ENCODE peak calls at places on chromosomes 7 and 10, in eight cellular contexts. One of them, this sample, is unnamed.

GRCh38 chr7:141660259-141660658 is 41.7 kb downstream of the DENND11 start:
- DNase-seq in spleen: no peak
- DNase-seq in A549: no peak
- DNase-seq in IMR-90: peak
- DNase-seq in heart left ventricle: no peak
- DNase-seq in K562: no peak
- DNase-seq in uterus: no peak
- DNase-seq in transverse colon: no peak
- DNase-seq in this sample: no peak

GRCh38 chr10:124127965-124128810 is 34.8 kb upstream of the CHST15 start:
- DNase-seq in heart left ventricle: no peak
- DNase-seq in K562: no peak
- DNase-seq in uterus: no peak
- DNase-seq in A549: no peak
- DNase-seq in IMR-90: no peak
- DNase-seq in spleen: no peak
- DNase-seq in transverse colon: no peak
- DNase-seq in this sample: no peak

GRCh38 chr7:4733936-4734528 is 41.4 kb upstream of the AP5Z1 start:
- DNase-seq in A549: no peak
- DNase-seq in spleen: no peak
- DNase-seq in IMR-90: no peak
- DNase-seq in uterus: no peak
- DNase-seq in heart left ventricle: no peak
- DNase-seq in transverse colon: no peak
- DNase-seq in K562: no peak
- DNase-seq in this sample: no peak

GRCh38 chr7:41069635-41070034 is 633.3 kb downstream of the INHBA start:
- DNase-seq in K562: no peak
- DNase-seq in transverse colon: no peak
- DNase-seq in IMR-90: no peak
- DNase-seq in heart left ventricle: no peak
- DNase-seq in A549: no peak
- DNase-seq in spleen: no peak
- DNase-seq in uterus: no peak
- DNase-seq in this sample: no peak

GRCh38 chr10:88990528-88991160 is at the start of gene FAS:
- DNase-seq in A549: peak
- DNase-seq in K562: no peak
- DNase-seq in spleen: peak
- DNase-seq in transverse colon: peak
- DNase-seq in heart left ventricle: peak
- DNase-seq in IMR-90: peak
- DNase-seq in uterus: peak
- DNase-seq in this sample: peak

GRCh38 chr10:42970451-42971250 is 106.2 kb upstream of the RET start:
- DNase-seq in transverse colon: no peak
- DNase-seq in heart left ventricle: no peak
- DNase-seq in uterus: no peak
- DNase-seq in spleen: peak
- DNase-seq in A549: no peak
- DNase-seq in IMR-90: no peak
- DNase-seq in K562: no peak
- DNase-seq in this sample: no peak

GRCh38 chr7:16753102-16753931 is at the start of gene TSPAN13:
- DNase-seq in heart left ventricle: peak
- DNase-seq in A549: peak
- DNase-seq in K562: peak
- DNase-seq in IMR-90: peak
- DNase-seq in transverse colon: peak
- DNase-seq in spleen: peak
- DNase-seq in uterus: peak
- DNase-seq in this sample: peak

GRCh38 chr7:116443101-116443523 is 56.4 kb upstream of the CAV2 start:
- DNase-seq in IMR-90: peak
- DNase-seq in heart left ventricle: no peak
- DNase-seq in transverse colon: no peak
- DNase-seq in uterus: no peak
- DNase-seq in A549: peak
- DNase-seq in K562: no peak
- DNase-seq in spleen: no peak
- DNase-seq in this sample: no peak

GRCh38 chr10:20978617-20979016 is 81.5 kb upstream of the NEBL start:
- DNase-seq in heart left ventricle: no peak
- DNase-seq in transverse colon: no peak
- DNase-seq in spleen: no peak
- DNase-seq in K562: no peak
- DNase-seq in uterus: no peak
- DNase-seq in A549: no peak
- DNase-seq in IMR-90: no peak
- DNase-seq in this sample: no peak

GRCh38 chr10:6035926-6036575 is 26.1 kb downstream of the IL2RA start:
- DNase-seq in uterus: no peak
- DNase-seq in IMR-90: no peak
- DNase-seq in spleen: no peak
- DNase-seq in K562: no peak
- DNase-seq in transverse colon: no peak
- DNase-seq in heart left ventricle: no peak
- DNase-seq in A549: no peak
- DNase-seq in this sample: no peak

GRCh38 chr7:99121496-99122021 is 22.3 kb downstream of the SMURF1 start:
- DNase-seq in transverse colon: no peak
- DNase-seq in uterus: no peak
- DNase-seq in A549: no peak
- DNase-seq in K562: no peak
- DNase-seq in spleen: no peak
- DNase-seq in heart left ventricle: no peak
- DNase-seq in IMR-90: peak
- DNase-seq in this sample: no peak

GRCh38 chr10:108052981-108053380 is 888.5 kb upstream of the SORCS1 start:
- DNase-seq in A549: no peak
- DNase-seq in K562: no peak
- DNase-seq in heart left ventricle: no peak
- DNase-seq in uterus: no peak
- DNase-seq in IMR-90: no peak
- DNase-seq in transverse colon: no peak
- DNase-seq in spleen: no peak
- DNase-seq in this sample: no peak

GRCh38 chr10:46267132-46267985 is 19.4 kb upstream of the ANTXRL start:
- DNase-seq in uterus: no peak
- DNase-seq in K562: no peak
- DNase-seq in A549: no peak
- DNase-seq in transverse colon: no peak
- DNase-seq in heart left ventricle: no peak
- DNase-seq in IMR-90: no peak
- DNase-seq in spleen: no peak
- DNase-seq in this sample: no peak

GRCh38 chr10:46265981-46266505 is 20.8 kb upstream of the ANTXRL start:
- DNase-seq in uterus: no peak
- DNase-seq in A549: no peak
- DNase-seq in transverse colon: no peak
- DNase-seq in K562: no peak
- DNase-seq in IMR-90: no peak
- DNase-seq in spleen: peak
- DNase-seq in heart left ventricle: no peak
- DNase-seq in this sample: no peak

GRCh38 chr10:46270086-46270811 is 16.5 kb upstream of the ANTXRL start:
- DNase-seq in A549: no peak
- DNase-seq in spleen: peak
- DNase-seq in K562: no peak
- DNase-seq in uterus: no peak
- DNase-seq in transverse colon: no peak
- DNase-seq in IMR-90: no peak
- DNase-seq in heart left ventricle: no peak
- DNase-seq in this sample: no peak

GRCh38 chr10:46266506-46266985 is 20.3 kb upstream of the ANTXRL start:
- DNase-seq in IMR-90: no peak
- DNase-seq in transverse colon: no peak
- DNase-seq in spleen: peak
- DNase-seq in heart left ventricle: no peak
- DNase-seq in K562: no peak
- DNase-seq in A549: no peak
- DNase-seq in uterus: no peak
- DNase-seq in this sample: no peak

DNA sequence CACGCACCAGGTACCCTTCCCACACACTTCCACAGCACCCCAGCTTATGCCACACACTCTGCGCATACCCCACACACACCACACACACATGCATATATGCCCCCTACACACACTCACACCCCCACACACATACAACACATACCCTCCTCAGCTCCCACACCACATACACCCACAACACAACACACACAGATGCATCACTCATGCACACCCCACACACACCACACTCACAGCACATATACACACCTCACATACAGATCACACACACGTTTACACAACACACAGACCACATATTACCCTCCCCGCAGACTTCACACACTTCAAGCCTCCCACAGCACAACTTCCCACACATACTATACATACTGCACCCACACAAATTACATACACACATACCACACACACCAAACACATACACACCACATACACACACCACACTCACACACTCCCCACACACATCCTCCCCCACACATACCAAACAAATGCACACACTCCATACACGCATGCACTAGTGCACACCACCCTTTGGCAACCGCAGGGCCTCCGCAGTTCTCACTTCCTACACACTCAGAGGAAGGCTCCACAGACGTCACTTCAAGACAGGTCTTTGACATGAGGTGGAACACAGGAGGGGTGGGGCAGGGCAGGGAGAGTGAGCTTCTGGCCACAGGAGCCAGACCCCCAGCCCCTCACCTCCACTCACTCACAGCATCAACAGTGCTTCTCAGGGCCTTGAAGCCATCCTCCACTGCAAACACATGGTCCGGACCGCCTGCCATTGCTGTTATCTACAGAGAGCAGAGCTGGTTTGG is 18.5 kb upstream of the ANTXRL start:
- DNase-seq in spleen: peak
- DNase-seq in transverse colon: peak
- DNase-seq in A549: no peak
- DNase-seq in K562: no peak
- DNase-seq in uterus: no peak
- DNase-seq in IMR-90: no peak
- DNase-seq in heart left ventricle: no peak
- DNase-seq in this sample: peak
- TF ChIP-seq POLR2A in spleen: peak
- TF ChIP-seq POLR2A in transverse colon: no peak
- TF ChIP-seq POLR2A in A549: no peak
- TF ChIP-seq POLR2A in K562: no peak
- TF ChIP-seq POLR2A in uterus: no peak
- TF ChIP-seq POLR2A in IMR-90: no peak
- TF ChIP-seq POLR2A in heart left ventricle: no peak
- TF ChIP-seq POLR2A in this sample: no peak

GRCh38 chr7:1650363-1651030 is 19.6 kb upstream of the ELFN1 start:
- DNase-seq in uterus: no peak
- DNase-seq in transverse colon: no peak
- DNase-seq in spleen: no peak
- DNase-seq in K562: no peak
- DNase-seq in heart left ventricle: no peak
- DNase-seq in A549: no peak
- DNase-seq in IMR-90: no peak
- DNase-seq in this sample: no peak
- TF ChIP-seq CTCF in uterus: no peak
- TF ChIP-seq CTCF in transverse colon: no peak
- TF ChIP-seq CTCF in spleen: no peak
- TF ChIP-seq CTCF in K562: no peak
- TF ChIP-seq CTCF in heart left ventricle: no peak
- TF ChIP-seq CTCF in A549: no peak
- TF ChIP-seq CTCF in IMR-90: no peak
- TF ChIP-seq CTCF in this sample: no peak

GRCh38 chr10:75109459-75109778 is 2.0 kb upstream of the SAMD8 start:
- DNase-seq in transverse colon: no peak
- DNase-seq in IMR-90: no peak
- DNase-seq in heart left ventricle: no peak
- DNase-seq in spleen: no peak
- DNase-seq in uterus: no peak
- DNase-seq in A549: no peak
- DNase-seq in K562: no peak
- DNase-seq in this sample: no peak

GRCh38 chr10:75108684-75109458 is 2.6 kb upstream of the SAMD8 start:
- DNase-seq in uterus: no peak
- DNase-seq in IMR-90: no peak
- DNase-seq in heart left ventricle: peak
- DNase-seq in A549: peak
- DNase-seq in transverse colon: peak
- DNase-seq in K562: peak
- DNase-seq in spleen: no peak
- DNase-seq in this sample: no peak

GRCh38 chr10:75111906-75112703 is 649 bp downstream of the SAMD8 start:
- DNase-seq in uterus: peak
- DNase-seq in spleen: peak
- DNase-seq in transverse colon: peak
- DNase-seq in K562: peak
- DNase-seq in heart left ventricle: peak
- DNase-seq in IMR-90: peak
- DNase-seq in A549: peak
- DNase-seq in this sample: peak

GRCh38 chr10:75111367-75111905 is at the start of gene SAMD8:
- DNase-seq in IMR-90: peak
- DNase-seq in K562: peak
- DNase-seq in uterus: peak
- DNase-seq in A549: no peak
- DNase-seq in spleen: peak
- DNase-seq in transverse colon: peak
- DNase-seq in heart left ventricle: peak
- DNase-seq in this sample: peak

GRCh38 chr10:75110006-75110632 is 1.3 kb upstream of the SAMD8 start:
- DNase-seq in heart left ventricle: peak
- DNase-seq in uterus: no peak
- DNase-seq in transverse colon: no peak
- DNase-seq in A549: no peak
- DNase-seq in K562: no peak
- DNase-seq in IMR-90: no peak
- DNase-seq in spleen: no peak
- DNase-seq in this sample: no peak
- H3K4me3 ChIP-seq in heart left ventricle: no peak
- H3K4me3 ChIP-seq in uterus: no peak
- H3K4me3 ChIP-seq in transverse colon: no peak
- H3K4me3 ChIP-seq in A549: no peak
- H3K4me3 ChIP-seq in K562: peak
- H3K4me3 ChIP-seq in IMR-90: no peak
- H3K4me3 ChIP-seq in spleen: no peak
- H3K4me3 ChIP-seq in this sample: no peak

DNA sequence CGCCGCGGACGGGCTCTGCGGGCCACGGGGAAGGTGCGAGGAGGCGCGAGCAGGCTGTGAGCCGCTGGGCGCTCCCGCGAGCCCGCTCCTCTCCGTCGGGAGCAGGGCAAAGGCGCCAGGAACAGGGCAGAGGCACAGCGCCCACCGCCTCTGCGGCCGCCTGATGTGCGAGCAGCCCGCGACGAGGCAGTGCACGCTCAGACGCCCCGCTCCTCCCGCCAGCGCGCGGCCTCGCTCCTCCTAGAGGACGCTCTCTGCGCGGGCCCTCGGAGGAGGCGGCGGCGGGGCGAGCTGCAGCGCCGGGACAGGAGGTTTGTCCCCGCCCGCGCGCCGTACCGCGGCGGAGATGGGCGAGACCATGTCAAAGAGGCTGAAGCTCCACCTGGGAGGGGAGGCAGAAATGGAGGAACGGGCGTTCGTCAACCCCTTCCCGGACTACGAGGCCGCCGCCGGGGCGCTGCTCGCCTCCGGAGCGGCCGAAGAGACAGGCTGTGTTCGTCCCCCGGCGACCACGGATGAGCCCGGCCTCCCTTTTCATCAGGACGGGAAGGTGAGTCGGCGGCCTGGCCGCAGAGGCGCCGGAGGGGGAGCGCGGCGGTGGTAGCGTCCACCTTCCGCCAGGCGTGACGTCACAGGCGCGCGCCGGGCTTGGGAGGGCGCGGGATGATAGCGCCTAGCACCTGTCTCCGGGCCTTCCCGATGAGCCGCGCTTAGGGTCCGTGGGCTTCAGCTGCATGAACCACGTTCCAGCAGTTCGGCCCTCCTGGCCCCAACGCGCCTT is 733 bp downstream of the LANCL2 start:
- DNase-seq in IMR-90: peak
- DNase-seq in spleen: peak
- DNase-seq in uterus: peak
- DNase-seq in A549: peak
- DNase-seq in K562: peak
- DNase-seq in heart left ventricle: peak
- DNase-seq in transverse colon: peak
- DNase-seq in this sample: peak
- TF ChIP-seq POLR2A in IMR-90: peak
- TF ChIP-seq POLR2A in spleen: peak
- TF ChIP-seq POLR2A in uterus: peak
- TF ChIP-seq POLR2A in A549: peak
- TF ChIP-seq POLR2A in K562: peak
- TF ChIP-seq POLR2A in heart left ventricle: no peak
- TF ChIP-seq POLR2A in transverse colon: peak
- TF ChIP-seq POLR2A in this sample: peak